ENCODE peak calls at places on chromosomes 7 and 10, in ten cellular contexts. H is body of pancreas, V is tibial artery, F is OCI-LY7, B is endothelial cell, L is heart left ventricle, P is HL-60, W is mesothelial cell of epicardium, X is esophagus muscularis mucosa, C is lower lobe of right lung. S is an unnamed sample.

GRCh38 chr10:97888641-97889262 is 39.1 kb downstream of the GOLGA7B start:
- DNase-seq in H (peak), V (no peak), F (no peak), B (no peak), L (no peak), P (no peak), W (no peak), X (no peak), C (peak), S (peak)

GRCh38 chr7:3218561-3219225 is 82.4 kb upstream of the SDK1 start:
- DNase-seq in H (peak), V (no peak), F (no peak), B (no peak), L (no peak), P (no peak), W (peak), X (peak), C (no peak), S (no peak)

GRCh38 chr7:995571-995970 is 12.6 kb downstream of the CYP2W1 start:
- DNase-seq in H (no peak), V (no peak), F (no peak), B (no peak), L (no peak), P (no peak), W (no peak), X (no peak), C (no peak), S (no peak)

GRCh38 chr7:135512135-135512887 is 2.4 kb upstream of the CNOT4 start:
- DNase-seq in H (peak), V (no peak), F (peak), B (peak), L (no peak), P (peak), W (no peak), X (no peak), C (no peak), S (peak)

GRCh38 chr7:7786595-7786994 is 68.2 kb upstream of the RPA3 start:
- DNase-seq in H (no peak), V (no peak), F (no peak), B (no peak), L (no peak), P (no peak), W (no peak), X (no peak), C (no peak), S (no peak)

GRCh38 chr10:44960482-44961230 is 1.1 kb downstream of the RASSF4 start:
- DNase-seq in H (no peak), V (no peak), F (peak), B (no peak), L (no peak), P (peak), W (no peak), X (no peak), C (no peak), S (no peak)

GRCh38 chr10:3548096-3548495 is 236.9 kb downstream of the KLF6 start:
- DNase-seq in H (no peak), V (no peak), F (no peak), B (no peak), L (no peak), P (no peak), W (no peak), X (no peak), C (no peak), S (no peak)

GRCh38 chr10:86711957-86712708 is 43.8 kb downstream of the LDB3 start:
- DNase-seq in H (no peak), V (peak), F (peak), B (peak), L (peak), P (no peak), W (peak), X (no peak), C (no peak), S (peak)

GRCh38 chr7:137441451-137441850 is 97.9 kb upstream of the PTN start:
- DNase-seq in H (no peak), V (no peak), F (no peak), B (no peak), L (no peak), P (no peak), W (no peak), X (no peak), C (no peak), S (no peak)

GRCh38 chr7:149866817-149867447 is 6.8 kb upstream of the ATP6V0E2 start:
- DNase-seq in H (no peak), V (no peak), F (no peak), B (no peak), L (no peak), P (peak), W (no peak), X (no peak), C (no peak), S (peak)

GRCh38 chr7:5598769-5599371 is 175.2 kb upstream of the TNRC18 start:
- DNase-seq in H (no peak), V (no peak), F (no peak), B (no peak), L (no peak), P (no peak), W (no peak), X (no peak), C (no peak), S (no peak)

GRCh38 chr10:71634531-71635164 is 84.9 kb downstream of the C10orf105 start:
- DNase-seq in H (peak), V (no peak), F (no peak), B (no peak), L (peak), P (no peak), W (peak), X (no peak), C (no peak), S (no peak)

GRCh38 chr7:24801910-24802699 is 44.8 kb upstream of the GSDME start:
- DNase-seq in H (no peak), V (no peak), F (no peak), B (no peak), L (no peak), P (no peak), W (no peak), X (no peak), C (no peak), S (no peak)

GRCh38 chr7:137989127-137989526 is 12.8 kb downstream of the CREB3L2 start:
- DNase-seq in H (peak), V (peak), F (no peak), B (no peak), L (peak), P (no peak), W (no peak), X (no peak), C (no peak), S (no peak)

GRCh38 chr10:126245501-126245900 is 142.8 kb downstream of the ADAM12 start:
- DNase-seq in H (no peak), V (no peak), F (no peak), B (no peak), L (no peak), P (no peak), W (no peak), X (no peak), C (no peak), S (no peak)

GRCh38 chr7:13880789-13881188 is 108.7 kb downstream of the ETV1 start:
- DNase-seq in H (no peak), V (no peak), F (no peak), B (no peak), L (no peak), P (no peak), W (no peak), X (no peak), C (no peak), S (peak)

GRCh38 chr7:65225422-65226006 is 148.1 kb upstream of the ZNF92 start:
- DNase-seq in H (no peak), V (no peak), F (no peak), B (no peak), L (no peak), P (no peak), W (no peak), X (no peak), C (no peak), S (no peak)

GRCh38 chr10:33680036-33680435 is 345.6 kb upstream of the NRP1 start:
- DNase-seq in H (no peak), V (no peak), F (no peak), B (no peak), L (no peak), P (no peak), W (no peak), X (no peak), C (no peak), S (no peak)

GRCh38 chr7:108097703-108098102 is 32.5 kb downstream of the LAMB4 start:
- DNase-seq in H (peak), V (no peak), F (peak), B (peak), L (no peak), P (peak), W (no peak), X (no peak), C (no peak), S (no peak)

DNA sequence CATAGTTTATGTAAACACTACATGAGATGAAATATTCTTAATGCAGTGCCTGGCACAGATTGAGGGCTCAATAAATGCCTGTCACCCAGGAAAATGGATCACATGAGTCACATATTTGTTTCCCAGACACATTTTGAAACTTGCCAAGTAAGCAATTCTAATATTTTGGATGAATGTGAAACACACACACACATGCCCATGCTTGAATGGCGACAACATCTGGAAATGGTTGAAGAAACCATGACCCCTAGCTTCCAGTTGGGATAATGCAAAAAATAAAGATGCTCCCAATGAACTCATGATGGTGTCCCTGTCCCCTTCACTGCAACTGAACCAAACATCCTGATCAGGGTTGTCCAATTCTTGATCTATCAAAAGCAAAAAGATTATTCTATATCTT is 797.3 kb downstream of the XPNPEP1 start:
- DNase-seq in H (peak), V (no peak), F (no peak), B (no peak), L (no peak), P (no peak), W (no peak), X (no peak), C (no peak), S (no peak)
- TF ChIP-seq CTCF in H (peak), V (no peak), F (peak), B (peak), L (no peak), P (no peak), W (no peak), X (no peak), C (no peak), S (no peak)

GRCh38 chr7:9097565-9098060 is 664.2 kb downstream of the NXPH1 start:
- DNase-seq in H (no peak), V (no peak), F (no peak), B (no peak), L (no peak), P (no peak), W (no peak), X (no peak), C (no peak), S (no peak)
- TF ChIP-seq CTCF in H (no peak), V (no peak), F (no peak), B (no peak), L (no peak), P (no peak), W (no peak), X (no peak), C (no peak), S (no peak)

DNA sequence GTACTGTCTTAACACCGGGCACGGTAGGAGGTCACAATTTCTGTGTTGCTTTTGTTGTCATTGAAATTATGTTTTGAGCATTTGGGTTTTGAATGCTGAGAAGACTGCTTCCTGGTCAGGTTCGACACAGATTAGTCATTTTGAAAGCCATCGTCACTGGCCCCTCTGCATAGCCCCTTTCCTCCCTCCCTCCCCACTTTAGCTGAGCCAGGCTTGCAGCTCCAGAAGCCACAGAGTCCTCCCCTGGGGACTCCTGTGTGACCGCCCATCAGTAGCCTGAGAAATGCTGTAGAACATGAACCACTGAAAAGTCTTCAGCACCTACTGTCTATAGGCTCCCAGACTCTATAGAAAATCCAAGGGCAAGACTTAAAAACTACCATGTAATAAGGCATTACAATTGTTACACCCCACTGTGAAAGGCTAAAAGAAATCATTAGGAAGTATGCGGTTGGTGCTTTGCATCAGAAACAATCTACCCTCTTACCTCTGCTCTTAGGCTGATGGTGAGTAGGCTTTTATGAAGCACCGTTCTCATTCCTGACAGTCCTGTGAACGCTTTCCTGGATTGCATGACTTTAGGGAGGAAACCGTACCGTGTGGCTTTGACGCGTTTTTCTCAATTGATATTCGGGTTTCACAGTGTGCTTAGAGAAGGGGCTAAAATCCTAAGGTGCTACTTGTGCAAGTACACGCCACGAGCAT is 24.8 kb downstream of the JCAD start:
- DNase-seq in H (no peak), V (no peak), F (no peak), B (no peak), L (no peak), P (no peak), W (no peak), X (no peak), C (no peak), S (no peak)
- TF ChIP-seq CTCF in H (no peak), V (no peak), F (no peak), B (no peak), L (no peak), P (no peak), W (no peak), X (no peak), C (no peak), S (no peak)

GRCh38 chr10:109893371-109893770 is 29.9 kb downstream of the XPNPEP1 start:
- DNase-seq in H (no peak), V (no peak), F (no peak), B (no peak), L (no peak), P (no peak), W (no peak), X (no peak), C (no peak), S (no peak)
- TF ChIP-seq CTCF in H (no peak), V (no peak), F (no peak), B (no peak), L (no peak), P (no peak), W (no peak), X (no peak), C (no peak), S (no peak)

DNA sequence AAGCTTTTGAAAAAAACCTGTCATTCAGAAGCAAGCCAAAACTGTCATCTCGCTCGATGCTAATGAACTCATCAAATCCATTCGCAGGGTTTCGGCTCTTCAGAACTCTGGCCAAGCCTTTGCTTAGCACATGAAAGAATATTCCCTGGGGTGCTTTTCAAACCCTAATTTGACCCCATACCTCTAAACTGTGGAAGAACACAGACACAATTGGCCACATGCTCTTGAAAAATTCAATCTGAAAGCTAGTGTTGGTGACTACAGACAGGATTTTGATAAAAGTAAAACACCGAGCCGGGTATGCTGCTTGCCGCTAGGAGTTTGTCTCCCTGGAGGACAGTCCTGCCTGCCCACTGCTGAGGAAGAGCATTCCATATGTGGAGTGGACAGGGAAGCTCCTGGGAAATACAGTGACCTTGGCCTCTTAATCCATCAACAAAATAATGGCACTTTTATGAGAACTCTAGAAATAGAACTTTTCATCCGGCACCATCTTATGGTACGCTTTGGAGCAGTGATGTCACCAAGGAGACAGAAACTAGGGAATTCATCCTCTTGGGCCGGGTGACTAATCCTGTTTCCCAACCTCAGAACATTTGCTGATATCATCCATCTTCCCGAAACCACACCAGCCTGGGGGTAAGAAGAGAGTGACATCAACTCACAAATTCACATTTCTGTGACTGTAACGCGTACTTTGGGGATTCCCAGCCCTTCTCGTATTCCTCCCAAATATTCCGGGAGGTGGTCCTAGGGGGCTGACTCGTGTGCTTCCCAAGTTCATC is 34.2 kb downstream of the MTURN start:
- DNase-seq in H (no peak), V (no peak), F (no peak), B (no peak), L (no peak), P (no peak), W (no peak), X (no peak), C (no peak), S (peak)
- TF ChIP-seq CTCF in H (no peak), V (peak), F (no peak), B (no peak), L (no peak), P (no peak), W (no peak), X (no peak), C (no peak), S (no peak)

S was measured in foreskin keratinocyte.